ENCODE peak calls at places on chromosomes 13 and 19, in six cellular contexts. A, C, W, H, E and V are unnamed samples.

GRCh38 chr13:94329754-94330551 is 149.5 kb downstream of the DCT start:
- DNase-seq in A (no peak), C (no peak), W (no peak), H (no peak), E (no peak), V (no peak)

GRCh38 chr13:87680298-87680697 is 9.1 kb downstream of the SLITRK5 start:
- DNase-seq in A (peak), C (no peak), W (no peak), H (no peak), E (no peak), V (no peak)

GRCh38 chr13:21040120-21040834 is 21.1 kb downstream of the LATS2 start:
- DNase-seq in A (no peak), C (no peak), W (no peak), H (no peak), E (no peak), V (no peak)

GRCh38 chr13:95784161-95784880 is 107.4 kb downstream of the DNAJC3 start:
- DNase-seq in A (no peak), C (no peak), W (no peak), H (no peak), E (no peak), V (no peak)

GRCh38 chr13:52651880-52652169 is 811 bp upstream of the SUGT1 start:
- DNase-seq in A (peak), C (no peak), W (no peak), H (no peak), E (no peak), V (no peak)

GRCh38 chr19:40989453-40989852 is 1.6 kb upstream of the CYP2B6 start:
- DNase-seq in A (no peak), C (no peak), W (no peak), H (no peak), E (no peak), V (no peak)

GRCh38 chr13:73429691-73430090 is 370.9 kb downstream of the KLF5 start:
- DNase-seq in A (no peak), C (no peak), W (no peak), H (no peak), E (no peak), V (no peak)

GRCh38 chr19:36121486-36122124 is 6.3 kb downstream of the TBCB start:
- DNase-seq in A (no peak), C (no peak), W (no peak), H (no peak), E (no peak), V (no peak)

GRCh38 chr13:72400859-72401258 is 326.6 kb downstream of the MZT1 start:
- DNase-seq in A (no peak), C (no peak), W (no peak), H (no peak), E (no peak), V (no peak)

GRCh38 chr19:54429545-54430227 is 14.4 kb downstream of the TTYH1 start:
- DNase-seq in A (no peak), C (no peak), W (no peak), H (no peak), E (no peak), V (no peak)

GRCh38 chr19:16066611-16067104 is 9.6 kb upstream of the TPM4 start:
- DNase-seq in A (no peak), C (no peak), W (no peak), H (peak), E (peak), V (no peak)

GRCh38 chr19:34365463-34366401 is 736 bp downstream of the GPI start:
- DNase-seq in A (peak), C (no peak), W (peak), H (no peak), E (peak), V (no peak)

GRCh38 chr13:36382030-36382429 is 35.8 kb upstream of the SPART start:
- DNase-seq in A (no peak), C (no peak), W (no peak), H (no peak), E (no peak), V (no peak)

GRCh38 chr13:66558511-66558910 is 671.6 kb downstream of the PCDH9 start:
- DNase-seq in A (no peak), C (no peak), W (no peak), H (no peak), E (no peak), V (no peak)

GRCh38 chr13:26254583-26255102 is 714 bp downstream of the CDK8 start:
- DNase-seq in A (peak), C (peak), W (peak), H (peak), E (peak), V (no peak)